ENCODE peak calls at places on chromosomes 6 and 20, in seven cellular contexts. I, E, M, S, N, Q and B are unnamed samples.

GRCh38 chr20:12638633-12639360 is 370.0 kb upstream of the SPTLC3 start:
- DNase-seq in I (no peak), E (no peak), M (peak; percentile 23), S (no peak), N (no peak), Q (no peak), B (no peak)

GRCh38 chr6:37516076-37516919 is 16.6 kb upstream of the CCDC167 start:
- DNase-seq in I (peak; percentile 73), E (no peak), M (peak; percentile 41), S (peak; percentile 74), N (peak; percentile 92), Q (peak; percentile 74), B (peak; percentile 19)

GRCh38 chr20:49579874-49580817 is 12.2 kb upstream of the PTGIS start:
- DNase-seq in I (no peak), E (no peak), M (no peak), S (no peak), N (no peak), Q (no peak), B (no peak)

GRCh38 chr6:128519132-128519930 is 1.1 kb downstream of the PTPRK start:
- DNase-seq in I (peak; percentile 5), E (no peak), M (peak; percentile 59), S (peak; percentile 56), N (peak; percentile 2), Q (no peak), B (no peak)

GRCh38 chr6:136114661-136115060 is 135.4 kb downstream of the MTFR2 start:
- DNase-seq in I (no peak), E (no peak), M (no peak), S (no peak), N (no peak), Q (no peak), B (no peak)

GRCh38 chr6:110295451-110296145 is 62.6 kb downstream of the METTL24 start:
- DNase-seq in I (no peak), E (no peak), M (peak; percentile 90), S (no peak), N (no peak), Q (no peak), B (no peak)

GRCh38 chr20:36440370-36441026 is 100.8 kb upstream of the MYL9 start:
- DNase-seq in I (no peak), E (no peak), M (no peak), S (no peak), N (no peak), Q (no peak), B (no peak)

GRCh38 chr6:21856096-21856825 is 262.7 kb downstream of the SOX4 start:
- DNase-seq in I (no peak), E (no peak), M (no peak), S (no peak), N (no peak), Q (no peak), B (no peak)

GRCh38 chr6:152091851-152092341 is 284.4 kb downstream of the ESR1 start:
- DNase-seq in I (no peak), E (no peak), M (no peak), S (no peak), N (no peak), Q (no peak), B (no peak)

GRCh38 chr6:129280719-129281118 is 397.8 kb downstream of the LAMA2 start:
- DNase-seq in I (no peak), E (no peak), M (peak; percentile 46), S (no peak), N (peak; percentile 45), Q (no peak), B (no peak)

GRCh38 chr6:77883849-77884248 is 231.0 kb downstream of the MEI4 start:
- DNase-seq in I (no peak), E (no peak), M (no peak), S (no peak), N (no peak), Q (no peak), B (no peak)

GRCh38 chr20:63047946-63048345 is 41.2 kb upstream of the BHLHE23 start:
- DNase-seq in I (no peak), E (no peak), M (no peak), S (no peak), N (no peak), Q (no peak), B (no peak)

GRCh38 chr6:159252955-159253508 is 83.8 kb downstream of the FNDC1 start:
- DNase-seq in I (no peak), E (no peak), M (peak; percentile 64), S (no peak), N (no peak), Q (peak; percentile 44), B (no peak)

GRCh38 chr6:100704941-100705340 is 176.2 kb downstream of the ASCC3 start:
- DNase-seq in I (no peak), E (no peak), M (no peak), S (no peak), N (no peak), Q (no peak), B (no peak)

GRCh38 chr6:168616807-168617756 is 176.1 kb downstream of the SMOC2 start:
- DNase-seq in I (no peak), E (no peak), M (no peak), S (no peak), N (no peak), Q (no peak), B (no peak)

GRCh38 chr6:123570813-123571684 is 65.7 kb downstream of the TRDN start:
- DNase-seq in I (no peak), E (no peak), M (no peak), S (no peak), N (no peak), Q (no peak), B (no peak)

GRCh38 chr6:48986803-48987202 is 476.2 kb downstream of the MMUT start:
- DNase-seq in I (no peak), E (no peak), M (peak; percentile 56), S (no peak), N (no peak), Q (no peak), B (no peak)

GRCh38 chr20:16393836-16394235 is 179.4 kb downstream of the KIF16B start:
- DNase-seq in I (no peak), E (no peak), M (no peak), S (no peak), N (no peak), Q (no peak), B (no peak)

GRCh38 chr6:52495859-52496396 is 75.8 kb downstream of the EFHC1 start:
- DNase-seq in I (no peak), E (no peak), M (peak; percentile 23), S (no peak), N (no peak), Q (no peak), B (no peak)

GRCh38 chr6:4637691-4638433 is 138.3 kb upstream of the CDYL start:
- DNase-seq in I (peak; percentile 65), E (peak; percentile 70), M (no peak), S (no peak), N (no peak), Q (peak; percentile 14), B (no peak)

GRCh38 chr6:3163248-3163594 is 5.9 kb upstream of the TUBB2A start:
- DNase-seq in I (no peak), E (no peak), M (no peak), S (no peak), N (no peak), Q (no peak), B (peak; percentile 28)

GRCh38 chr6:10465633-10466499 is 51.0 kb upstream of the TFAP2A start:
- DNase-seq in I (no peak), E (no peak), M (peak; percentile 82), S (no peak), N (no peak), Q (no peak), B (no peak)

GRCh38 chr20:5863040-5863811 is 87.1 kb downstream of the TRMT6 start:
- DNase-seq in I (no peak), E (peak; percentile 37), M (no peak), S (no peak), N (no peak), Q (no peak), B (peak; percentile 86)

GRCh38 chr20:47272893-47273590 is 83.5 kb downstream of the ZMYND8 start:
- DNase-seq in I (peak; percentile 22), E (no peak), M (peak; percentile 84), S (no peak), N (peak; percentile 21), Q (peak; percentile 40), B (no peak)